ENCODE peak calls at places on chromosomes 7 and 10, in nine cellular contexts. One of them, this sample, is unnamed.

GRCh38 chr7:155728116-155728515 is 83.7 kb downstream of the RBM33 start:
- DNase-seq in NCI-H2029: no peak
- DNase-seq in GOT3: no peak
- DNase-seq in hepatic stellate cell: no peak
- DNase-seq in GF-D8: no peak
- DNase-seq in WTC11: no peak
- DNase-seq in Calu3: no peak
- DNase-seq in body of pancreas: peak; percentile 82
- DNase-seq in natural killer cell: no peak
- DNase-seq in this sample: no peak

GRCh38 chr7:34320926-34321609 is 336.9 kb upstream of the NPSR1 start:
- DNase-seq in GOT3: peak; percentile 23
- DNase-seq in NCI-H2029: peak; percentile 58
- DNase-seq in Calu3: peak; percentile 83
- DNase-seq in GF-D8: no peak
- DNase-seq in hepatic stellate cell: peak; percentile 65
- DNase-seq in body of pancreas: peak; percentile 76
- DNase-seq in WTC11: peak; percentile 74
- DNase-seq in natural killer cell: no peak
- DNase-seq in this sample: peak; percentile 57

GRCh38 chr10:103679096-103679790 is 176.1 kb downstream of the SH3PXD2A start:
- DNase-seq in GF-D8: no peak
- DNase-seq in body of pancreas: no peak
- DNase-seq in GOT3: no peak
- DNase-seq in NCI-H2029: no peak
- DNase-seq in Calu3: no peak
- DNase-seq in WTC11: no peak
- DNase-seq in hepatic stellate cell: no peak
- DNase-seq in natural killer cell: no peak
- DNase-seq in this sample: no peak

GRCh38 chr7:101302641-101303101 is 18.9 kb downstream of the IFT22 start:
- DNase-seq in WTC11: peak; percentile 74
- DNase-seq in NCI-H2029: no peak
- DNase-seq in hepatic stellate cell: no peak
- DNase-seq in body of pancreas: no peak
- DNase-seq in GF-D8: no peak
- DNase-seq in natural killer cell: no peak
- DNase-seq in GOT3: no peak
- DNase-seq in Calu3: no peak
- DNase-seq in this sample: no peak

GRCh38 chr10:114245128-114245791 is 6.2 kb downstream of the VWA2 start:
- DNase-seq in hepatic stellate cell: no peak
- DNase-seq in WTC11: no peak
- DNase-seq in GOT3: no peak
- DNase-seq in natural killer cell: no peak
- DNase-seq in body of pancreas: peak; percentile 72
- DNase-seq in Calu3: peak; percentile 18
- DNase-seq in GF-D8: no peak
- DNase-seq in NCI-H2029: no peak
- DNase-seq in this sample: no peak

GRCh38 chr7:75559355-75559986 is 67.4 kb downstream of the SPDYE5 start:
- DNase-seq in body of pancreas: no peak
- DNase-seq in Calu3: no peak
- DNase-seq in WTC11: no peak
- DNase-seq in GOT3: no peak
- DNase-seq in GF-D8: no peak
- DNase-seq in NCI-H2029: no peak
- DNase-seq in natural killer cell: no peak
- DNase-seq in hepatic stellate cell: no peak
- DNase-seq in this sample: no peak

GRCh38 chr7:1241510-1242128 is 8.9 kb downstream of the UNCX start:
- DNase-seq in natural killer cell: no peak
- DNase-seq in GF-D8: no peak
- DNase-seq in hepatic stellate cell: no peak
- DNase-seq in WTC11: no peak
- DNase-seq in body of pancreas: no peak
- DNase-seq in NCI-H2029: no peak
- DNase-seq in GOT3: no peak
- DNase-seq in Calu3: no peak
- DNase-seq in this sample: no peak

GRCh38 chr10:58179238-58179637 is 88.5 kb downstream of the IPMK start:
- DNase-seq in GF-D8: no peak
- DNase-seq in NCI-H2029: no peak
- DNase-seq in WTC11: no peak
- DNase-seq in Calu3: peak; percentile 29
- DNase-seq in body of pancreas: no peak
- DNase-seq in hepatic stellate cell: no peak
- DNase-seq in GOT3: no peak
- DNase-seq in natural killer cell: no peak
- DNase-seq in this sample: no peak

GRCh38 chr10:42367532-42368230 is 270.7 kb downstream of the ZNF33B start:
- DNase-seq in hepatic stellate cell: peak; percentile 71
- DNase-seq in GOT3: no peak
- DNase-seq in WTC11: peak; percentile 83
- DNase-seq in Calu3: no peak
- DNase-seq in body of pancreas: peak; percentile 93
- DNase-seq in NCI-H2029: peak; percentile 48
- DNase-seq in GF-D8: no peak
- DNase-seq in natural killer cell: peak; percentile 51
- DNase-seq in this sample: peak; percentile 75